ENCODE peak calls at places on chromosome 11, in five cellular contexts. One of them, this sample, is unnamed.

GRCh38 chr11:125874556-125875124 is 12.8 kb upstream of the HYLS1 start:
- DNase-seq in CD8-positive, alpha-beta T cell: peak; percentile 26
- DNase-seq in left lung: no peak
- DNase-seq in cardiac muscle cell: peak; percentile 79
- DNase-seq in lung: peak; percentile 59
- DNase-seq in this sample: no peak

GRCh38 chr11:67507891-67508485 is at the start of gene CDK2AP2:
- DNase-seq in CD8-positive, alpha-beta T cell: peak; percentile 98
- DNase-seq in left lung: peak; percentile 98
- DNase-seq in cardiac muscle cell: peak; percentile 99
- DNase-seq in lung: peak; percentile 100
- DNase-seq in this sample: peak; percentile 99

GRCh38 chr11:119977881-119978280 is 160.0 kb downstream of the TRIM29 start:
- DNase-seq in CD8-positive, alpha-beta T cell: no peak
- DNase-seq in left lung: peak; percentile 45
- DNase-seq in cardiac muscle cell: no peak
- DNase-seq in lung: no peak
- DNase-seq in this sample: no peak

GRCh38 chr11:76240666-76241065 is 34.4 kb upstream of the WNT11 start:
- DNase-seq in CD8-positive, alpha-beta T cell: no peak
- DNase-seq in left lung: peak; percentile 36
- DNase-seq in cardiac muscle cell: no peak
- DNase-seq in lung: no peak
- DNase-seq in this sample: no peak

GRCh38 chr11:96366024-96366423 is 23.0 kb upstream of the MAML2 start:
- DNase-seq in CD8-positive, alpha-beta T cell: no peak
- DNase-seq in left lung: no peak
- DNase-seq in cardiac muscle cell: no peak
- DNase-seq in lung: no peak
- DNase-seq in this sample: no peak

GRCh38 chr11:101096036-101096704 is 33.4 kb downstream of the PGR start:
- DNase-seq in CD8-positive, alpha-beta T cell: no peak
- DNase-seq in left lung: no peak
- DNase-seq in cardiac muscle cell: peak; percentile 16
- DNase-seq in lung: no peak
- DNase-seq in this sample: no peak

GRCh38 chr11:45104790-45105084 is 41.7 kb upstream of the PRDM11 start:
- DNase-seq in CD8-positive, alpha-beta T cell: no peak
- DNase-seq in left lung: no peak
- DNase-seq in cardiac muscle cell: no peak
- DNase-seq in lung: peak; percentile 16
- DNase-seq in this sample: peak; percentile 63

GRCh38 chr11:829946-830294 is 2.2 kb downstream of the CRACR2B start:
- DNase-seq in CD8-positive, alpha-beta T cell: no peak
- DNase-seq in left lung: peak; percentile 85
- DNase-seq in cardiac muscle cell: no peak
- DNase-seq in lung: no peak
- DNase-seq in this sample: no peak

GRCh38 chr11:64355078-64355940 is 3.7 kb upstream of the RPS6KA4 start:
- DNase-seq in CD8-positive, alpha-beta T cell: peak; percentile 64
- DNase-seq in left lung: peak; percentile 91
- DNase-seq in cardiac muscle cell: peak; percentile 83
- DNase-seq in lung: peak; percentile 77
- DNase-seq in this sample: peak; percentile 87

GRCh38 chr11:9280655-9281301 is 15.6 kb upstream of the DENND5A start:
- DNase-seq in CD8-positive, alpha-beta T cell: peak; percentile 65
- DNase-seq in left lung: no peak
- DNase-seq in cardiac muscle cell: peak; percentile 31
- DNase-seq in lung: no peak
- DNase-seq in this sample: no peak

GRCh38 chr11:35274909-35275807 is 136.2 kb downstream of the CD44 start:
- DNase-seq in CD8-positive, alpha-beta T cell: no peak
- DNase-seq in left lung: no peak
- DNase-seq in cardiac muscle cell: no peak
- DNase-seq in lung: peak; percentile 76
- DNase-seq in this sample: no peak

GRCh38 chr11:282171-282570 is 4.0 kb downstream of the NLRP6 start:
- DNase-seq in CD8-positive, alpha-beta T cell: peak; percentile 16
- DNase-seq in left lung: peak; percentile 36
- DNase-seq in cardiac muscle cell: no peak
- DNase-seq in lung: no peak
- DNase-seq in this sample: peak; percentile 68

GRCh38 chr11:65130631-65131416 is 3.5 kb downstream of the SYVN1 start:
- DNase-seq in CD8-positive, alpha-beta T cell: no peak
- DNase-seq in left lung: no peak
- DNase-seq in cardiac muscle cell: no peak
- DNase-seq in lung: no peak
- DNase-seq in this sample: peak; percentile 67

GRCh38 chr11:17021550-17021949 is 7.3 kb upstream of the PLEKHA7 start:
- DNase-seq in CD8-positive, alpha-beta T cell: no peak
- DNase-seq in left lung: no peak
- DNase-seq in cardiac muscle cell: no peak
- DNase-seq in lung: no peak
- DNase-seq in this sample: no peak
- H3K4me3 ChIP-seq in CD8-positive, alpha-beta T cell: no peak overlapping the region
- H3K4me3 ChIP-seq in left lung: no peak overlapping the region
- H3K4me3 ChIP-seq in cardiac muscle cell: no peak overlapping the region
- H3K4me3 ChIP-seq in lung: no peak overlapping the region
- H3K4me3 ChIP-seq in this sample: no peak overlapping the region

GRCh38 chr11:62627718-62628117 is 5.9 kb upstream of the B3GAT3 start:
- DNase-seq in CD8-positive, alpha-beta T cell: no peak
- DNase-seq in left lung: no peak
- DNase-seq in cardiac muscle cell: no peak
- DNase-seq in lung: no peak
- DNase-seq in this sample: no peak
- TF ChIP-seq CTCF in CD8-positive, alpha-beta T cell: no peak
- TF ChIP-seq CTCF in left lung: no peak
- TF ChIP-seq CTCF in cardiac muscle cell: peak; percentile 11
- TF ChIP-seq CTCF in lung: no peak
- TF ChIP-seq CTCF in this sample: no peak

GRCh38 chr11:27722117-27722844 is 22.0 kb upstream of the BDNF start:
- DNase-seq in CD8-positive, alpha-beta T cell: no peak
- DNase-seq in left lung: peak; percentile 61
- DNase-seq in cardiac muscle cell: peak; percentile 35
- DNase-seq in lung: no peak
- DNase-seq in this sample: no peak

GRCh38 chr11:27720277-27720830 is 20.1 kb upstream of the BDNF start:
- DNase-seq in CD8-positive, alpha-beta T cell: no peak
- DNase-seq in left lung: no peak
- DNase-seq in cardiac muscle cell: peak; percentile 89
- DNase-seq in lung: no peak
- DNase-seq in this sample: no peak

GRCh38 chr11:27721505-27722116 is 21.4 kb upstream of the BDNF start:
- DNase-seq in CD8-positive, alpha-beta T cell: no peak
- DNase-seq in left lung: no peak
- DNase-seq in cardiac muscle cell: no peak
- DNase-seq in lung: no peak
- DNase-seq in this sample: no peak

GRCh38 chr11:27723685-27724084 is 23.4 kb upstream of the BDNF start:
- DNase-seq in CD8-positive, alpha-beta T cell: no peak
- DNase-seq in left lung: no peak
- DNase-seq in cardiac muscle cell: no peak
- DNase-seq in lung: no peak
- DNase-seq in this sample: no peak

GRCh38 chr11:27722945-27723344 is 22.7 kb upstream of the BDNF start:
- DNase-seq in CD8-positive, alpha-beta T cell: no peak
- DNase-seq in left lung: no peak
- DNase-seq in cardiac muscle cell: no peak
- DNase-seq in lung: no peak
- DNase-seq in this sample: no peak
- H3K4me3 ChIP-seq in CD8-positive, alpha-beta T cell: no peak overlapping the region
- H3K4me3 ChIP-seq in left lung: no peak overlapping the region
- H3K4me3 ChIP-seq in cardiac muscle cell: peak overlapping the region; percentile 39
- H3K4me3 ChIP-seq in lung: no peak overlapping the region
- H3K4me3 ChIP-seq in this sample: peak overlapping the region; percentile 56

DNA sequence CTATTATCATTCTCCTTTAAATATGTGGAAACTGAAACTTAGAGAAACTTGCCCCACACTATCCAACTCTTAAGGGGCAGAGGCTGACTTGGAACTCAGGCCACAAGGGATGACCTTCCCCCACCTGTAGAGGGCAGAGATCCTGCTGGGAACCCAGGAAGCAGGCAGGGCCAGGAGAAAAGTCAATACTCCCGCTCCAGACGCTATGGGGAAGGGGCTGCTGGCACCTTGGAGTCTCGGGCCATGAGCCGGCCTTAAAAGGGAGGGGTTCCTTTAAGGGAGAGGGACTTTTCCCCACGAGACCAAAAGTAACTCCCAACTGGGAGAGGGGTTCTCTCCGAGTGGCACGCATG is 620 bp upstream of the ANO5 start:
- DNase-seq in CD8-positive, alpha-beta T cell: no peak
- DNase-seq in left lung: no peak
- DNase-seq in cardiac muscle cell: peak; percentile 36
- DNase-seq in lung: no peak
- DNase-seq in this sample: no peak
- TF ChIP-seq CTCF in CD8-positive, alpha-beta T cell: no peak
- TF ChIP-seq CTCF in left lung: no peak
- TF ChIP-seq CTCF in cardiac muscle cell: no peak
- TF ChIP-seq CTCF in lung: no peak
- TF ChIP-seq CTCF in this sample: no peak

GRCh38 chr11:57649826-57650738 is at the start of gene YPEL4:
- DNase-seq in CD8-positive, alpha-beta T cell: peak; percentile 89
- DNase-seq in left lung: no peak
- DNase-seq in cardiac muscle cell: peak; percentile 63
- DNase-seq in lung: no peak
- DNase-seq in this sample: peak; percentile 92

GRCh38 chr11:57647368-57647767 is 2.3 kb downstream of the YPEL4 start:
- DNase-seq in CD8-positive, alpha-beta T cell: no peak
- DNase-seq in left lung: no peak
- DNase-seq in cardiac muscle cell: peak; percentile 41
- DNase-seq in lung: no peak
- DNase-seq in this sample: no peak

GRCh38 chr11:57648791-57649735 is 649 bp downstream of the YPEL4 start:
- DNase-seq in CD8-positive, alpha-beta T cell: no peak
- DNase-seq in left lung: no peak
- DNase-seq in cardiac muscle cell: peak; percentile 37
- DNase-seq in lung: no peak
- DNase-seq in this sample: no peak

GRCh38 chr11:57646756-57647303 is 2.9 kb downstream of the YPEL4 start:
- DNase-seq in CD8-positive, alpha-beta T cell: no peak
- DNase-seq in left lung: no peak
- DNase-seq in cardiac muscle cell: no peak
- DNase-seq in lung: no peak
- DNase-seq in this sample: no peak

GRCh38 chr11:57647960-57648776 is 1.5 kb downstream of the YPEL4 start:
- DNase-seq in CD8-positive, alpha-beta T cell: no peak
- DNase-seq in left lung: no peak
- DNase-seq in cardiac muscle cell: peak; percentile 26
- DNase-seq in lung: no peak
- DNase-seq in this sample: no peak
- H3K4me3 ChIP-seq in CD8-positive, alpha-beta T cell: no peak overlapping the region
- H3K4me3 ChIP-seq in left lung: no peak overlapping the region
- H3K4me3 ChIP-seq in cardiac muscle cell: peak overlapping the region; percentile 3
- H3K4me3 ChIP-seq in lung: no peak overlapping the region
- H3K4me3 ChIP-seq in this sample: peak overlapping the region; percentile 53

DNA sequence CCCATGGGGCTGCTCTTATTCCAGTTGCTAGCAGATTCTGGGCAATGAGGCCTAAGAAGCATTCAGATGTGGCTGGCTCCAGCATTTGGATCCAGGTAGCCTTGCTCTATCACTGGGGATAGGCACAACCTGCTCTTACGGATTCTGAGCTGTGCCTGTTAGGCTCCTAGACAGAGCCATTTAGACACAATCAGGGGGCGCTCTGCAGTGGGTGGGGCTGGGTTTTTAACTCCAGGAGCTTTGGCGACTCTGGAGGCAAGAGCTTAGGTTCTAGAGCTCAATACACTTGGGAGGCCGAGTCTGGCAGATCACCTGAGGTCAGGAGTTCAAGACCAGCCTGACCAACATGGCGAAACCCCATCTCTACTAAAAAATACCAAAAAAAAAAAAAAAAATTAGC is 32.0 kb downstream of the KCNC1 start:
- DNase-seq in CD8-positive, alpha-beta T cell: no peak
- DNase-seq in left lung: no peak
- DNase-seq in cardiac muscle cell: no peak
- DNase-seq in lung: no peak
- DNase-seq in this sample: no peak
- TF ChIP-seq CTCF in CD8-positive, alpha-beta T cell: no peak
- TF ChIP-seq CTCF in left lung: no peak
- TF ChIP-seq CTCF in cardiac muscle cell: no peak
- TF ChIP-seq CTCF in lung: no peak
- TF ChIP-seq CTCF in this sample: no peak

DNA sequence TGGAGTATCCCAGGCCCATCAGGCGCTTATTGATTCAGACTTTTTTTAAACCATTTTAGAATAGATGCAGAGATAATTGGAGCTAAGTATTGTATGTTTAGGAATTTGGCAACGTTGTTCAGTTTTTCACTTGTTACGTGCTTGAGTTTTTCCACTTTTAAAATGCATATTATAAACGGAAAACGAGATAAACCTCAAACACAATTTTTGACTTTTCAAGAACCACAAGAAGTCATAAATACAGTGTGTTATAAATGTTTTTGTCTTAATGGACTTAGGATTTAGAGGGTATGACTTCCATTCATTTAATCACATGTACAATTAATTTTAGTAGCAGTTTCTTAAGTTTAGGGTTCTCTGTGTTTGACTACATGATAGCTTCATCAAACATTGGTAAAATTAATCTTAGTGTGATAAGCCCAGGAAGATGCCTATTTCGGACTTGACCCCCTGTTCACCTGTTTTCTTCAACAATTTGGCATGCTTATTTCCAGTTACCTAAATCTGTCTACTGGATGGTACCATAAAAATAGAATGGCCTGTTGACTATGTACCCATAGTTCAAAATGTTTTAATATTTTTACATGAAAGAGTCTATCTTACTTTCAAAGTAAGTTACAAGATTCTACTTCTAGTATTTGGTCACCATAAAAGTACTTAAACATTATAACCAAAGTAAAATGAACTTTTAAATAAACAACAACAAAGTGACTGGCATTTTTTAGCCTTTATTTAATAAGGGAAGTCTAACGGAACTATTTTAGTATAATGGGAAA is 1.3 kb downstream of the ZC3H12C start:
- DNase-seq in CD8-positive, alpha-beta T cell: no peak
- DNase-seq in left lung: no peak
- DNase-seq in cardiac muscle cell: no peak
- DNase-seq in lung: no peak
- DNase-seq in this sample: no peak
- H3K4me3 ChIP-seq in CD8-positive, alpha-beta T cell: no peak overlapping the region
- H3K4me3 ChIP-seq in left lung: peak overlapping the region; percentile 55
- H3K4me3 ChIP-seq in cardiac muscle cell: peak overlapping the region; percentile 97
- H3K4me3 ChIP-seq in lung: peak overlapping the region; percentile 91
- H3K4me3 ChIP-seq in this sample: peak overlapping the region; percentile 94

DNA sequence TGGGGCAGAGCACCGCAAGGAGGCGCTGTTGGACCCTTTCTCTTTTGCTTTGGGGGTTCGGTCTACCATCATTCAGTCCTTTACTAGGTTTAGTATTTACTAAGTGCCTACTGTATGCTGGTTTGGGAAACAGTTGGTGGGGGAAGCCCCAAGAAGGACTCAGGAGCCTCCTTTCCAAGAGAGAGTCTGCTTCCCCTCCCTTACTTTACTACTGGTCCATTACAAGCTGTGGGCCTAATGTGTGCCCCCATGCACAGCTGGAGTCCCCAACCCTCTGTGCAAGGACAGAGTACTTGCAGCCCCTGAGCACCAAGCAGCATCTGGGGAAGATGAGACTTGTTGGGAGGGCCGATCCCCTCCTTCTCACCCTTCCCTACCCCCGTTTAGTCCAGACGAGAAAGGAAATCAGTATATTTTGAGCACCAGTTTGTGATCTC is 876 bp upstream of the UBE2L6 start:
- DNase-seq in CD8-positive, alpha-beta T cell: no peak
- DNase-seq in left lung: no peak
- DNase-seq in cardiac muscle cell: no peak
- DNase-seq in lung: peak; percentile 85
- DNase-seq in this sample: no peak
- TF ChIP-seq CTCF in CD8-positive, alpha-beta T cell: no peak
- TF ChIP-seq CTCF in left lung: peak; percentile 42
- TF ChIP-seq CTCF in cardiac muscle cell: peak; percentile 97
- TF ChIP-seq CTCF in lung: peak; percentile 89
- TF ChIP-seq CTCF in this sample: peak; percentile 91